ENCODE peak calls at places on chromosome 9, in six cellular contexts. W is mesenchymal stem cell, H is H9, N is H1, T is IMR-90, M is trophoblast cell. Y is an unnamed sample.

GRCh38 chr9:135356796-135357195 is 122.8 kb upstream of the PPP1R26 start:
- DNase-seq in H (no peak), M (no peak), W (no peak), N (no peak), T (no peak), Y (no peak)

GRCh38 chr9:6902423-6902822 is 144.7 kb downstream of the KDM4C start:
- DNase-seq in H (no peak), W (no peak), T (peak; percentile 9), N (no peak), M (no peak), Y (no peak)

GRCh38 chr9:76247426-76247825 is 146.8 kb downstream of the RFK start:
- DNase-seq in H (no peak), N (no peak), W (no peak), M (no peak), T (no peak), Y (no peak)

GRCh38 chr9:3059781-3060468 is 216.0 kb upstream of the PUM3 start:
- DNase-seq in M (no peak), N (no peak), H (peak; percentile 30), W (no peak), T (no peak), Y (no peak)

GRCh38 chr9:16257604-16258003 is 612.9 kb downstream of the BNC2 start:
- DNase-seq in H (peak; percentile 18), N (no peak), M (no peak), T (no peak), W (peak; percentile 37), Y (no peak)

GRCh38 chr9:116267021-116267420 is 113.4 kb downstream of the PAPPA start:
- DNase-seq in H (no peak), W (peak; percentile 53), T (peak; percentile 83), N (no peak), M (no peak), Y (no peak)

GRCh38 chr9:752681-753200 is 88.8 kb upstream of the DMRT1 start:
- DNase-seq in N (no peak), W (peak; percentile 70), M (no peak), H (no peak), T (peak; percentile 25), Y (no peak)

GRCh38 chr9:16243798-16244197 is 626.7 kb downstream of the BNC2 start:
- DNase-seq in M (no peak), W (no peak), H (peak; percentile 50), N (no peak), T (no peak), Y (peak; percentile 71)

GRCh38 chr9:23674016-23674585 is 151.9 kb downstream of the ELAVL2 start:
- DNase-seq in H (no peak), W (peak; percentile 16), N (no peak), M (no peak), T (no peak), Y (no peak)

GRCh38 chr9:89445135-89445797 is 52.6 kb downstream of the SEMA4D start:
- DNase-seq in M (no peak), W (no peak), T (no peak), H (no peak), N (no peak), Y (no peak)

GRCh38 chr9:133492061-133493021 is 13.4 kb upstream of the SLC2A6 start:
- DNase-seq in N (no peak), H (no peak), W (no peak), T (no peak), M (no peak), Y (no peak)

GRCh38 chr9:132878695-132879064 is at the start of gene SPACA9:
- DNase-seq in T (peak; percentile 11), H (peak; percentile 76), N (no peak), M (peak; percentile 63), W (peak; percentile 71), Y (peak; percentile 46)

GRCh38 chr9:126419475-126419874 is 92.8 kb downstream of the MVB12B start:
- DNase-seq in W (no peak), H (no peak), T (no peak), M (no peak), N (no peak), Y (no peak)

GRCh38 chr9:99294850-99295461 is 72.9 kb downstream of the SEC61B start:
- DNase-seq in T (no peak), H (no peak), W (peak; percentile 4), M (no peak), N (no peak), Y (no peak)

GRCh38 chr9:87824886-87825285 is 57.8 kb upstream of the SPATA31E1 start:
- DNase-seq in H (no peak), N (no peak), M (no peak), T (no peak), W (no peak), Y (no peak)

GRCh38 chr9:27094640-27095039 is 14.4 kb upstream of the TEK start:
- DNase-seq in T (peak; percentile 88), N (no peak), M (peak; percentile 9), H (no peak), W (peak; percentile 82), Y (no peak)

GRCh38 chr9:136860529-136860928 is 5.6 kb downstream of the EDF1 start:
- DNase-seq in W (no peak), M (no peak), N (no peak), T (no peak), H (no peak), Y (no peak)

GRCh38 chr9:107243757-107244156 is 39.3 kb upstream of the RAD23B start:
- DNase-seq in T (peak; percentile 83), W (peak; percentile 62), H (no peak), M (peak; percentile 97), N (no peak), Y (no peak)

GRCh38 chr9:133141833-133142594 is 21.0 kb upstream of the RALGDS start:
- DNase-seq in M (no peak), H (no peak), N (no peak), W (no peak), T (no peak), Y (no peak)

GRCh38 chr9:81690251-81690851 is 1.0 kb upstream of the TLE1 start:
- DNase-seq in H (peak; percentile 53), W (no peak), N (no peak), M (peak; percentile 88), T (peak; percentile 27), Y (no peak)

GRCh38 chr9:935348-935965 is 41.0 kb upstream of the DMRT3 start:
- DNase-seq in H (no peak), M (peak; percentile 98), T (peak; percentile 3), W (no peak), N (no peak), Y (no peak)

GRCh38 chr9:4339357-4339756 is 39.5 kb upstream of the GLIS3 start:
- DNase-seq in T (peak; percentile 82), N (peak; percentile 38), M (peak; percentile 85), H (peak; percentile 72), W (peak; percentile 88), Y (peak; percentile 59)

GRCh38 chr9:105359899-105360298 is 87.9 kb upstream of the FSD1L start:
- DNase-seq in T (peak; percentile 73), W (no peak), H (no peak), N (no peak), M (peak; percentile 33), Y (no peak)

GRCh38 chr9:125993423-125993935 is 246.3 kb downstream of the PBX3 start:
- DNase-seq in N (no peak), T (no peak), H (no peak), W (no peak), M (no peak), Y (no peak)

DNA sequence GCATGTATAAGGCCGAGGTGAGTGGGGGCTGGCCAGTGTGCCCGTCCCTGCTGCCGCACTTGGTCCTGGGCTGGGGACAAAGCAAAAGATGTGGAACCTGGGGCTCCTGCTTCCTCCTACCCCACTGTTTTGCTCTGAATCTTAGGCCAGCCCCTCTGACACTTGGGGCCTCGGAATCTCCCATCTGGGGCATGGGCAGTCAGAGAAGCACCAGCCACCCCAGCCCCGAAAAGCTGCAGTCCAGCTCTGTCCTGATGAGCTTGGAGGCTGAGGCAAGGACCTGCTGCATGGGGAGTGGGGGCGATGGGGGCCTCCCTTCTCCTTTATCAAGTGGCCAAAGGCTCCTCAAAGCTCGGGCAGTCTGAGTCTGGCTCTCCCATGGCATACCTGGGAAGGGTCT is 31.3 kb downstream of the PTPA start:
- DNase-seq in M (no peak), W (no peak), H (no peak), N (no peak), T (no peak), Y (no peak)
- H3K4me1 ChIP-seq in M (peaks cover 74% of the 10 kb centered on the region), W (peaks cover 75% of the 10 kb centered on the region), H (peaks cover 14% of the 10 kb centered on the region), N (peaks cover 51% of the 10 kb centered on the region), T (peaks cover 70% of the 10 kb centered on the region), Y (peaks cover 59% of the 10 kb centered on the region)

DNA sequence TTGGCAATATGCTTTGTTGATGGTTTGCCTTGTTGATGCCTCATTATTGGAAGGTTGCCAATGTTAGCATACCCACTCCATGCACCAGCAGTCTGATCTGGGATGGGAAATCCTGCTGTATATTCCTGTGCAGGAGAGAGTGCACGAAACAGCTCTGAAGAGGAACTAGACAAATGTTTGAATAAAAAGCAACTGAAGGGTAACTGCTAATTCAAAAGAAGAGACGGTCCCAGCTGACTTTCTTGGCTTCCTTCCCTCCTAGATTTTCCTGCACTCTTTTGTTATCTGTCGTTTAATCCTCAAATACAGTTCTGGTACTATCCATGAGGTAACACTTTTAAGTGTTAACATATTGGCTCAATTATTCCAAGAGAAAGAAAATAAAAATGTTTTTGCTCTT is 271.6 kb upstream of the TLE4 start:
- DNase-seq in M (no peak), H (no peak), W (no peak), N (no peak), T (no peak), Y (no peak)
- H3K14ac ChIP-seq in M (no peak overlapping the region), H (no peak overlapping the region), W (no peak overlapping the region), N (no peak overlapping the region), T (no peak overlapping the region), Y (no peak overlapping the region)

DNA sequence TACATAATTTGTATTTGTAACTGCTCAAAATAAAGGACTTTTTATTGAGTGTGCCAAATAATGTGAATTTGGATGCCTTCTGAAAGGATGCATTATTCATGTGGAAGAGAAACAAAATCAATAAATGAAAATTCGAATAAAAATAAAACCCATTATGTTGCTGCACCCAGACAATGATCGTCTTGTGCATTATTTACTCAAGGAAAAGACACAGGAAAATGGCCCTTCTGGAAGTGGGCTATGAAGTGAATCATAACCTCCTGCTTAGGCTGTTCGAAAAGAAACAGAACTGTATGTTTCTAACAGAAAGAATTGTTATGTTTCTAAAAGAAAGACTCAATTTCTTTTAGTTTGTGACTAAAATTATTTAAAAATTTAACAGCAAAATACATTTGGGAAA is 168.9 kb upstream of the NFIB start:
- DNase-seq in H (no peak), W (no peak), M (no peak), T (no peak), N (no peak), Y (no peak)
- H3K9ac ChIP-seq in H (no peak overlapping the region), W (no peak overlapping the region), M (no peak overlapping the region), T (no peak overlapping the region), N (no peak overlapping the region), Y (no peak overlapping the region)

DNA sequence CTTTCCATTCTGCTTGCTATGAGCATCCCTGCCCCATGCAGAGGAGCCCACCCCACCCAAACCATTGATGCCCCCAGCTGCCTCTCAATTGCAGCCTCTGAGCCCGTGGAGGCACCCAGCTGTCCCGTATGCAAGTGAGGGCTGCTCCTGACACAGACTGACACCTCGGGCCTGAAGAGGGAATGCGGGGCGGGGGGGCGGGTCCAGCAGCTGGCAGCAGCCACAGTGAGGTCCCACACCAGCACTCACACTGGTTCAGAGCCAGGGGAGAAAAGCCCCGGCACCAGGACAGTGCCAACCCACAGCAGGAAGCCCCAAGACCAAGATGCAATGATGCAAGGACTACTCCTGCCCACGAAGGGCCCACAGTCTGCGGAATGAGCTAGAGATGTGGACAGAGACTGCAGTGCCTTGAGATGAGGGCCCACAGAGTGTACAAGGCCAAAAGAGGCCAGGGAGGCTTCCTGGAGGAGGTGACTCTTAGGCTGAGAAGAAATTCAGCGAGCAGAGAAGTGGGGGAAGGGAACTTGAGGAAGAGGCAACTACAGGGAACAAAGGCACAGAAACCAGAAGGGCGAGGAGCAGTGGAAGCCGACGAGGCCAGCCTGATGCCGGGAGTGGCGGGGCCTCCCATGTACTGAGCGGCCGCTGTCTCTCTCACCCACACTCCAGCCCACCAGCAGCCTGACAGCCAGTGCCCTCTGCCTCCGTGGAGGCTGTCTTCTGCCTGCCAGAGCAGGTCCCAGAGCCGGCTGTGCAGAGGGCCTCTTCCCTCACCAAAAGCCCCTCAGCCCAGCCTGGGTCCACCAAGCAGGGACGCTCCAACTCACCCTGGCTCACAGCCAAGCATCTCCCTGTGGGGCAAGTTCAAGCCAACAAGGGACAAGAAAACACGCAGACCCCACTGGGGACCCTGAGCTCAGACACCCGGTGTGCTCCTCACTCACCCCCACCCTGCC is 9.2 kb downstream of the EEIG1 start:
- DNase-seq in N (no peak), T (no peak), H (no peak), W (peak; percentile 35), M (no peak), Y (no peak)
- H3K4me1 ChIP-seq in N (peaks cover 54% of the 10 kb centered on the region), T (peaks cover 54% of the 10 kb centered on the region), H (peaks cover 5% of the 10 kb centered on the region), W (peaks cover 76% of the 10 kb centered on the region), M (peaks cover 75% of the 10 kb centered on the region), Y (peaks cover 32% of the 10 kb centered on the region)